ENCODE peak calls at places on chromosomes 3 and 15, in four cellular contexts. X is right cardiac atrium, R is ovary, K is heart left ventricle. A is an unnamed sample.

GRCh38 chr3:41726891-41727290 is 235.0 kb downstream of the ULK4 start:
- DNase-seq in X (no peak), R (no peak), K (no peak), A (no peak)

GRCh38 chr3:45976191-45977091 is 19.2 kb downstream of the FYCO1 start:
- DNase-seq in X (no peak), R (no peak), K (no peak), A (no peak)

GRCh38 chr15:56366211-56366610 is 985 bp downstream of the TEX9 start:
- DNase-seq in X (no peak), R (no peak), K (no peak), A (no peak)

GRCh38 chr3:71103430-71103881 is 480.1 kb downstream of the FOXP1 start:
- DNase-seq in X (peak), R (no peak), K (peak), A (peak)

GRCh38 chr3:15205934-15206661 is at the start of gene CAPN7:
- DNase-seq in X (peak), R (peak), K (peak), A (peak)

GRCh38 chr3:57451150-57451846 is 92.8 kb downstream of the DNAH12 start:
- DNase-seq in X (no peak), R (no peak), K (no peak), A (no peak)

GRCh38 chr15:69313437-69314000 is 14.8 kb downstream of the PAQR5 start:
- DNase-seq in X (no peak), R (no peak), K (no peak), A (no peak)

GRCh38 chr15:79775821-79776220 is 121.0 kb downstream of the MTHFS start:
- DNase-seq in X (no peak), R (no peak), K (no peak), A (no peak)

GRCh38 chr15:35450492-35450891 is 95.5 kb downstream of the DPH6 start:
- DNase-seq in X (no peak), R (no peak), K (no peak), A (no peak)

GRCh38 chr3:53231532-53232511 is 24.0 kb downstream of the TKT start:
- DNase-seq in X (no peak), R (peak), K (no peak), A (no peak)

GRCh38 chr3:104362319-104362718 is 1004.4 kb upstream of the ALCAM start:
- DNase-seq in X (no peak), R (no peak), K (no peak), A (no peak)

GRCh38 chr3:57949779-57950618 is 58.2 kb upstream of the FLNB start:
- DNase-seq in X (peak), R (peak), K (no peak), A (peak)

GRCh38 chr15:80559761-80560160 is 135.3 kb upstream of the ABHD17C start:
- DNase-seq in X (no peak), R (no peak), K (no peak), A (no peak)

GRCh38 chr3:29067014-29067413 is 213.9 kb upstream of the RBMS3 start:
- DNase-seq in X (no peak), R (no peak), K (no peak), A (no peak)

GRCh38 chr15:80744826-80745225 is 34.3 kb upstream of the CEMIP start:
- DNase-seq in X (no peak), R (no peak), K (no peak), A (no peak)

GRCh38 chr3:139455855-139456254 is 20.5 kb downstream of the RBP2 start:
- DNase-seq in X (no peak), R (no peak), K (no peak), A (no peak)

GRCh38 chr3:176147251-176147650 is 1050.0 kb downstream of the TBL1XR1 start:
- DNase-seq in X (no peak), R (no peak), K (no peak), A (no peak)

GRCh38 chr3:134357261-134357913 is 16.9 kb downstream of the AMOTL2 start:
- DNase-seq in X (no peak), R (no peak), K (no peak), A (peak)

GRCh38 chr15:92902723-92903587 is 2.8 kb downstream of the CHD2 start:
- DNase-seq in X (no peak), R (no peak), K (no peak), A (no peak)

GRCh38 chr15:45667002-45667401 is 32.2 kb downstream of the SQOR start:
- DNase-seq in X (no peak), R (no peak), K (no peak), A (no peak)

GRCh38 chr3:50255251-50255615 is 13.7 kb upstream of the SEMA3B start:
- DNase-seq in X (no peak), R (no peak), K (no peak), A (no peak)

GRCh38 chr3:100815583-100815982 is 106.3 kb downstream of the TFG start:
- DNase-seq in X (no peak), R (no peak), K (no peak), A (no peak)

GRCh38 chr3:154143873-154144272 is 22.7 kb downstream of the ARHGEF26 start:
- DNase-seq in X (no peak), R (no peak), K (no peak), A (no peak)

GRCh38 chr3:150449169-150449721 is 41.1 kb downstream of the TSC22D2 start:
- DNase-seq in X (no peak), R (no peak), K (no peak), A (no peak)

GRCh38 chr15:85642693-85643058 is 152.0 kb downstream of the KLHL25 start:
- DNase-seq in X (peak), R (peak), K (peak), A (peak)
- H3K27ac ChIP-seq in X (peak), R (peak), K (peak), A (peak)

DNA sequence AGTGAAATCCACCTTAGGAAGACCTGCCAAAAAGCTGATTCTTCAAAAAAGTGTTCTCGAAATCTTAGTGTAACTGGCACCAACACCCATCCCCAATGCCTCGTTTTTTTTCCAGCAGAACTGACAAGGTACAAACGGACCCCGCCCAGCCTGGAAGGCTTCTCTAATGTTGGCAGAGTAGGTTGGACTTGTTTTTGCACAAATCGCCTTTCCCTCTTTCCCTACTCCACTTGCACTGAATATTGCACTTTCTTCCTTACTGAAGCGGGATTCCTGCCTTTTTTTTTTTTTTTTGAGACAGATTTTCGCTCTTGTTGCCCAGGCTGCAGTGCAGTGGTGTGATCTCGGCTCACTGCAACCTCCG is 541 bp upstream of the TIMMDC1 start:
- DNase-seq in X (peak), R (peak), K (no peak), A (no peak)
- H3K27ac ChIP-seq in X (peak), R (peak), K (peak), A (peak)

DNA sequence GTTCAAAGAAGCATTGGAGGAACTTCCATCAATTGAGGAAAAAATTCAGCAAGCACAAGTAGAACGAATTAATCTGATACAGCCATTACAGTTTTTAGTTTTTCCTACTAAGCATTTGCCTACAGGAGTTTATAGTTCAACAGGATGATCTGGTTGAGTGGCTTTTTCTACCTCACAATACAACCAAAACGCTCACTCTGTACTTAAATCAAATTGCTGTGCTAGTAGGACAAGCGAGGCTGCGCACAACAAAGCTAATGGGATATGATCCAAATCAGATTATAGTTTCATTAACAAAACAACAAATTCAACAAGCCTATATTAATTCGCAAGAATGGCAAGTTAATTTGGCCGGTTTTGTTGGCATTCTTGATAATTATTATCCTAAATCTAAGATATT is 44.2 kb downstream of the ETFA start:
- DNase-seq in X (no peak), R (no peak), K (no peak), A (no peak)
- H3K27ac ChIP-seq in X (no peak), R (no peak), K (no peak), A (no peak)

GRCh38 chr3:185253645-185254410 is at the start of gene EHHADH:
- DNase-seq in X (peak), R (peak), K (peak), A (peak)
- H3K27ac ChIP-seq in X (peak), R (no peak), K (peak), A (peak)

GRCh38 chr3:13194285-13195209 is 121.3 kb upstream of the IQSEC1 start:
- DNase-seq in X (no peak), R (no peak), K (no peak), A (no peak)

GRCh38 chr3:13197795-13198194 is 124.6 kb upstream of the IQSEC1 start:
- DNase-seq in X (no peak), R (no peak), K (no peak), A (no peak)

GRCh38 chr3:13197281-13197680 is 124.1 kb upstream of the IQSEC1 start:
- DNase-seq in X (no peak), R (no peak), K (no peak), A (no peak)

GRCh38 chr3:13193320-13194284 is 120.4 kb upstream of the IQSEC1 start:
- DNase-seq in X (no peak), R (no peak), K (no peak), A (no peak)

GRCh38 chr3:13195374-13195773 is 122.1 kb upstream of the IQSEC1 start:
- DNase-seq in X (no peak), R (no peak), K (no peak), A (no peak)
- H3K27ac ChIP-seq in X (no peak), R (no peak), K (no peak), A (no peak)

GRCh38 chr3:128992926-128993460 is 883 bp downstream of the CFAP92 start:
- DNase-seq in X (no peak), R (no peak), K (no peak), A (no peak)
- H3K27ac ChIP-seq in X (no peak), R (no peak), K (no peak), A (no peak)

GRCh38 chr3:117252208-117252607 is 542.6 kb downstream of the TUSC7 start:
- DNase-seq in X (no peak), R (no peak), K (no peak), A (no peak)
- H3K27ac ChIP-seq in X (no peak), R (no peak), K (no peak), A (no peak)

GRCh38 chr3:37457392-37458065 is 283.1 kb upstream of the LRRFIP2 start:
- DNase-seq in X (peak), R (no peak), K (peak), A (no peak)
- H3K27ac ChIP-seq in X (peak), R (no peak), K (peak), A (peak)

A was measured in uterus.